ENCODE peak calls at places on chromosomes 3 and 15, in nine cellular contexts. N is SK-MEL-5; C is memory B cell; F is activated CD4-positive, alpha-beta T cell treated with anti-CD3 and anti-CD28 coated beads for 4 hours; I is epithelial cell of prostate; H is kidney glomerular epithelial cell; Y is heart left ventricle; B is astrocyte of the hippocampus; M is NCI-H187. L is an unnamed sample.

GRCh38 chr15:88744548-88745020 is 58.7 kb upstream of the ACAN start:
- DNase-seq in N (no peak), C (no peak), F (no peak), I (no peak), H (no peak), Y (no peak), B (no peak), M (no peak), L (no peak)

GRCh38 chr3:160577551-160578195 is 12.3 kb upstream of the KPNA4 start:
- DNase-seq in N (peak), C (no peak), F (no peak), I (no peak), H (peak), Y (no peak), B (peak), M (no peak), L (peak)

GRCh38 chr3:153961498-153961897 is 159.7 kb upstream of the ARHGEF26 start:
- DNase-seq in N (no peak), C (no peak), F (no peak), I (no peak), H (no peak), Y (no peak), B (no peak), M (no peak), L (no peak)

GRCh38 chr15:72585659-72586058 is 68.8 kb upstream of the GOLGA6B start:
- DNase-seq in N (peak), C (no peak), F (no peak), I (no peak), H (no peak), Y (no peak), B (peak), M (no peak), L (peak)

GRCh38 chr3:95297586-95297985 is 1234.7 kb downstream of the NSUN3 start:
- DNase-seq in N (no peak), C (no peak), F (no peak), I (no peak), H (peak), Y (no peak), B (no peak), M (no peak), L (no peak)

GRCh38 chr3:151203053-151203420 is at the start of gene GPR171:
- DNase-seq in N (no peak), C (no peak), F (peak), I (no peak), H (no peak), Y (no peak), B (no peak), M (no peak), L (no peak)

GRCh38 chr3:122003596-122003995 is 18.5 kb downstream of the ILDR1 start:
- DNase-seq in N (no peak), C (no peak), F (no peak), I (no peak), H (peak), Y (no peak), B (peak), M (no peak), L (no peak)

GRCh38 chr15:48652510-48653076 is 7.1 kb upstream of the FBN1 start:
- DNase-seq in N (no peak), C (no peak), F (no peak), I (no peak), H (no peak), Y (no peak), B (no peak), M (no peak), L (no peak)

GRCh38 chr3:124063168-124063909 is 71.4 kb upstream of the ROPN1 start:
- DNase-seq in N (no peak), C (no peak), F (no peak), I (no peak), H (no peak), Y (no peak), B (peak), M (no peak), L (peak)

GRCh38 chr3:172181936-172182708 is 142.7 kb downstream of the FNDC3B start:
- DNase-seq in N (no peak), C (no peak), F (no peak), I (no peak), H (peak), Y (no peak), B (peak), M (no peak), L (no peak)

GRCh38 chr15:65621638-65622037 is at the start of gene SLC24A1:
- DNase-seq in N (no peak), C (no peak), F (no peak), I (no peak), H (no peak), Y (no peak), B (no peak), M (no peak), L (no peak)

GRCh38 chr3:16704938-16705337 is 99.7 kb upstream of the DAZL start:
- DNase-seq in N (no peak), C (no peak), F (no peak), I (no peak), H (no peak), Y (no peak), B (no peak), M (no peak), L (no peak)

GRCh38 chr3:169769287-169770181 is at the start of gene ACTRT3:
- DNase-seq in N (peak), C (peak), F (peak), I (no peak), H (peak), Y (peak), B (peak), M (no peak), L (no peak)

GRCh38 chr15:52681441-52681840 is 2.3 kb upstream of the ATOSA start:
- DNase-seq in N (no peak), C (no peak), F (no peak), I (no peak), H (no peak), Y (no peak), B (no peak), M (no peak), L (no peak)

L was measured in astrocyte of the cerebellum.